ENCODE peak calls at places on chromosomes 11 and 22, in five cellular contexts. R, V, Q, K and D are unnamed samples.

GRCh38 chr11:2844116-2844515 is 41.5 kb downstream of the CDKN1C start:
- DNase-seq in K (no peak), Q (no peak), R (no peak), V (no peak), D (peak)

GRCh38 chr11:128458316-128458715 is 129.0 kb downstream of the ETS1 start:
- DNase-seq in Q (no peak), K (no peak), V (no peak), R (no peak), D (no peak)

GRCh38 chr22:17882162-17882561 is 107.9 kb upstream of the BID start:
- DNase-seq in Q (no peak), K (no peak), R (no peak), V (no peak), D (no peak)

GRCh38 chr11:69867076-69868002 is 48.1 kb upstream of the FGF3 start:
- DNase-seq in Q (no peak), R (peak), K (no peak), V (no peak), D (no peak)

GRCh38 chr22:19641254-19641982 is 72.9 kb upstream of the SEPTIN5 start:
- DNase-seq in K (peak), Q (no peak), R (peak), V (no peak), D (peak)

GRCh38 chr22:17957683-17958082 is 66.7 kb downstream of the MICAL3 start:
- DNase-seq in R (no peak), K (no peak), V (no peak), Q (no peak), D (no peak)

GRCh38 chr11:62664405-62665074 is 470 bp downstream of the C11orf98 start:
- DNase-seq in K (peak), Q (peak), V (no peak), R (peak), D (no peak)

GRCh38 chr11:3169235-3169951 is 4.3 kb upstream of the OSBPL5 start:
- DNase-seq in V (no peak), Q (no peak), K (peak), R (no peak), D (peak)

GRCh38 chr11:122126024-122126678 is 10.1 kb upstream of the BLID start:
- DNase-seq in R (no peak), V (no peak), Q (no peak), K (no peak), D (no peak)

GRCh38 chr11:77172666-77172982 is 44.6 kb downstream of the MYO7A start:
- DNase-seq in Q (peak), R (peak), K (peak), V (no peak), D (no peak)

GRCh38 chr22:50540352-50540751 is 5.3 kb upstream of the KLHDC7B start:
- DNase-seq in V (no peak), Q (no peak), K (no peak), R (no peak), D (no peak)
- H3K27ac ChIP-seq in V (peak), Q (no peak), K (no peak), R (no peak), D (no peak)

GRCh38 chr11:20670932-20671403 is 1.6 kb downstream of the NELL1 start:
- DNase-seq in V (no peak), Q (no peak), K (no peak), R (no peak), D (no peak)

GRCh38 chr11:20671856-20672546 is 2.6 kb downstream of the NELL1 start:
- DNase-seq in V (no peak), Q (peak), K (peak), R (peak), D (peak)

GRCh38 chr11:20668410-20668809 is 976 bp upstream of the NELL1 start:
- DNase-seq in V (no peak), R (no peak), Q (no peak), K (no peak), D (no peak)

GRCh38 chr11:20669833-20670684 is 673 bp downstream of the NELL1 start:
- DNase-seq in V (no peak), R (peak), K (no peak), Q (no peak), D (no peak)

DNA sequence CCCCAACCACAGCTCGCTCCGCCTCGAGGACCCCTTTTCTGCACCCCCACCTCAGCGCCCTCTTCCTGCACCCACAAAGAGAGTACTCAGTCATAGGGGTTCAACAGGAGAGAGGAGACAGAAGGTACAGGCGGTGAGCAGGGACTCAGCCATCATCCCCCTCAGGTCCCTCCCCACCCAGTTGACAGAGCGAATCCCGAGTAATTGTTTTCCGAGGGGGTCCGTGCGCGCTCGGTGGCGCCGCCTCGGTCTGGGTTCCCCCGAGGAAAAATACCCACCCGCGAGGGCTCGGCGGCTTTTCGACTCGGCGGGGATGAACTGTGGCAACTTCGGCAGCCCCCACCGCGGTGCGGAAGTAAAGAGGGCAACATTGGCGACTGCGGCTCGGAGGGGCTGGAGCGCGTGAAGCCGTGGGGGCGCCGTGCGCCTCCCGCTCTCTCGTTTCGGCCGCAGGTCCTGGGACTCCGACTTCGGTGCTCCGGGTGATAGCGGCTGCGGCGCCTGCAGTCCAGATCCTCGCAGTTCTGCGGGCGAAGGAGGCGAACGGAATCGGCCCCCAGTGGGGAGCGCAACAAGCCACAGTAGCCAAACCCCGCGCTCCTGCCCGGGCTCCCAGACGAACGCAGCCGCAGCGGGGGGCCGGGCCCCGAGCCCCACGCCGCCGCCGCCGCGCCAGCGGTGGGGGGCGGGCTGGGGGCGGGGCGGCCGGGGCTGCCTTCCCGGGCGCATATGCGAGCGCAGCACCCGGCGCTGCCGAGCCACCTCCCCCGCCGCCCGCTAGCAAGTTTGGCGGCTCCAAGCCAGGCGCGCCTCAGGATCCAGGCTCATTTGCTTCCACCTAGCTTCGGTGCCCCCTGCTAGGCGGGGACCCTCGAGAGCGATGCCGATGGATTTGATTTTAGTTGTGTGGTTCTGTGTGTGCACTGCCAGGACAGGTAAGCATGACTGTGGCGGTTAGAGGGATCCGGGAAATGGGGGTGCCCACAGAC is at the start of gene NELL1:
- DNase-seq in R (peak), K (no peak), Q (no peak), V (no peak), D (no peak)
- TF ChIP-seq ZBTB33 in R (no peak), K (no peak), Q (no peak), V (no peak), D (no peak)

DNA sequence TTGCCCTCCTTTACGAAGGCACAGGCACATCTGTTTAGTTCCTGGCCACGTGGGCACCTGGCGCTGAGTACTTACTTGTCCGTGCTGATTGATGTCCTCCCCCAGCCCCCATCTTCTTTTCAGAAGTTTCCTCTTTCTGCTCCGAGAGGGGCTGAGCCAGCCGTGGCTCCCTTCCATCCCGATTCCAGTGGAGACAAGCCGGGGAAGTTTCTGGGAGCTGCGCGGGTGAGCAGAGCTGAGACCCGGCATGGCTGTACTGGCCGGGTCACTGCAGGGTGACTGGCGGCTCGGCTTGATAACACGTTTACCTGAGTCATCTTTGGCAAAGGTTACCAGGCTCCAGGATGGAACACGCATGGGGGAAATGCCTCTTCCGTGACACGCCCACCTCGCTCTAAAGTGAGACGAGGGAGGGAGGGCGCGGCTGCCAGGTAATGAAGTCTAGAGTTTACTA is 45.4 kb upstream of the ATXN10 start:
- DNase-seq in V (no peak), Q (peak), R (no peak), K (peak), D (peak)
- TF ChIP-seq POLR2AphosphoS5 in V (no peak), Q (no peak), R (no peak), K (no peak), D (peak)

GRCh38 chr22:29767289-29768051 is at the start of gene UQCR10:
- DNase-seq in K (peak), V (no peak), R (peak), Q (peak), D (peak)

GRCh38 chr22:29768052-29768680 is 997 bp downstream of the UQCR10 start:
- DNase-seq in V (no peak), K (no peak), Q (no peak), R (no peak), D (no peak)

GRCh38 chr22:29769723-29770321 is 2.7 kb downstream of the UQCR10 start:
- DNase-seq in V (no peak), Q (peak), R (no peak), K (no peak), D (no peak)

GRCh38 chr22:29773233-29773632 is 6.1 kb downstream of the UQCR10 start:
- DNase-seq in Q (no peak), R (no peak), V (no peak), K (no peak), D (peak)
- H3K27ac ChIP-seq in Q (no peak), R (no peak), V (no peak), K (no peak), D (peak)